ENCODE peak calls at places on chromosomes 4 and X, in nine cellular contexts. One of them, this sample, is unnamed.
A peak's percentile ranks its signal among the peaks of the same experiment; 100 is the strongest.

GRCh38 chr4:108628411-108628810 is 8.0 kb downstream of the RPL34 start:
- DNase-seq in GM13977: no peak
- DNase-seq in NCI-H1930: no peak
- DNase-seq in SK-N-DZ: no peak
- DNase-seq in NCI-H2081: no peak
- DNase-seq in Caki2: no peak
- DNase-seq in PC-3: no peak
- DNase-seq in NCI-H460: no peak
- DNase-seq in left colon: no peak
- DNase-seq in this sample: no peak

GRCh38 chr4:62706423-62706822 is 1506.3 kb downstream of the ADGRL3 start:
- DNase-seq in GM13977: no peak
- DNase-seq in NCI-H1930: no peak
- DNase-seq in SK-N-DZ: no peak
- DNase-seq in NCI-H2081: no peak
- DNase-seq in Caki2: no peak
- DNase-seq in PC-3: peak; percentile 8
- DNase-seq in NCI-H460: no peak
- DNase-seq in left colon: no peak
- DNase-seq in this sample: no peak

GRCh38 chrX:87664381-87664780 is 146.8 kb downstream of the KLHL4 start:
- DNase-seq in GM13977: peak; percentile 7
- DNase-seq in NCI-H1930: no peak
- DNase-seq in SK-N-DZ: peak; percentile 1
- DNase-seq in NCI-H2081: peak; percentile 28
- DNase-seq in Caki2: peak; percentile 8
- DNase-seq in PC-3: peak; percentile 57
- DNase-seq in NCI-H460: peak; percentile 36
- DNase-seq in left colon: no peak
- DNase-seq in this sample: no peak

GRCh38 chr4:15065516-15065915 is 63.2 kb downstream of the CPEB2 start:
- DNase-seq in GM13977: no peak
- DNase-seq in NCI-H1930: no peak
- DNase-seq in SK-N-DZ: no peak
- DNase-seq in NCI-H2081: no peak
- DNase-seq in Caki2: no peak
- DNase-seq in PC-3: no peak
- DNase-seq in NCI-H460: no peak
- DNase-seq in left colon: no peak
- DNase-seq in this sample: no peak

GRCh38 chrX:138026211-138026610 is 460.3 kb downstream of the ZIC3 start:
- DNase-seq in GM13977: peak; percentile 28
- DNase-seq in NCI-H1930: no peak
- DNase-seq in SK-N-DZ: peak; percentile 16
- DNase-seq in NCI-H2081: peak; percentile 7
- DNase-seq in Caki2: peak; percentile 0
- DNase-seq in PC-3: peak; percentile 41
- DNase-seq in NCI-H460: no peak
- DNase-seq in left colon: no peak
- DNase-seq in this sample: peak; percentile 0

GRCh38 chrX:105190252-105190853 is 30.1 kb downstream of the TEX13A start:
- DNase-seq in GM13977: peak; percentile 23
- DNase-seq in NCI-H1930: no peak
- DNase-seq in SK-N-DZ: peak; percentile 8
- DNase-seq in NCI-H2081: peak; percentile 31
- DNase-seq in Caki2: peak; percentile 24
- DNase-seq in PC-3: peak; percentile 74
- DNase-seq in NCI-H460: peak; percentile 5
- DNase-seq in left colon: peak; percentile 14
- DNase-seq in this sample: peak; percentile 17

GRCh38 chrX:118420462-118420861 is 74.6 kb downstream of the WDR44 start:
- DNase-seq in GM13977: no peak
- DNase-seq in NCI-H1930: no peak
- DNase-seq in SK-N-DZ: no peak
- DNase-seq in NCI-H2081: no peak
- DNase-seq in Caki2: no peak
- DNase-seq in PC-3: no peak
- DNase-seq in NCI-H460: no peak
- DNase-seq in left colon: no peak
- DNase-seq in this sample: peak; percentile 23

GRCh38 chr4:54268151-54268550 is 39.1 kb downstream of the PDGFRA start:
- DNase-seq in GM13977: no peak
- DNase-seq in NCI-H1930: no peak
- DNase-seq in SK-N-DZ: no peak
- DNase-seq in NCI-H2081: no peak
- DNase-seq in Caki2: no peak
- DNase-seq in PC-3: no peak
- DNase-seq in NCI-H460: no peak
- DNase-seq in left colon: no peak
- DNase-seq in this sample: no peak

GRCh38 chr4:2408401-2408958 is 10.0 kb downstream of the ZFYVE28 start:
- DNase-seq in GM13977: no peak
- DNase-seq in NCI-H1930: no peak
- DNase-seq in SK-N-DZ: no peak
- DNase-seq in NCI-H2081: no peak
- DNase-seq in Caki2: peak; percentile 18
- DNase-seq in PC-3: peak; percentile 8
- DNase-seq in NCI-H460: no peak
- DNase-seq in left colon: peak; percentile 65
- DNase-seq in this sample: peak; percentile 37

GRCh38 chr4:60962286-60962685 is 237.8 kb upstream of the ADGRL3 start:
- DNase-seq in GM13977: no peak
- DNase-seq in NCI-H1930: no peak
- DNase-seq in SK-N-DZ: no peak
- DNase-seq in NCI-H2081: no peak
- DNase-seq in Caki2: no peak
- DNase-seq in PC-3: peak; percentile 26
- DNase-seq in NCI-H460: no peak
- DNase-seq in left colon: no peak
- DNase-seq in this sample: no peak

GRCh38 chrX:10173331-10173900 is 16.6 kb downstream of the CLCN4 start:
- DNase-seq in GM13977: no peak
- DNase-seq in NCI-H1930: no peak
- DNase-seq in SK-N-DZ: peak; percentile 26
- DNase-seq in NCI-H2081: no peak
- DNase-seq in Caki2: no peak
- DNase-seq in PC-3: no peak
- DNase-seq in NCI-H460: no peak
- DNase-seq in left colon: no peak
- DNase-seq in this sample: no peak

GRCh38 chr4:81030617-81031388 is at the start of gene BMP3:
- DNase-seq in GM13977: no peak
- DNase-seq in NCI-H1930: peak; percentile 13
- DNase-seq in SK-N-DZ: no peak
- DNase-seq in NCI-H2081: peak; percentile 42
- DNase-seq in Caki2: peak; percentile 32
- DNase-seq in PC-3: peak; percentile 54
- DNase-seq in NCI-H460: no peak
- DNase-seq in left colon: peak; percentile 71
- DNase-seq in this sample: peak; percentile 13

GRCh38 chr4:12965334-12965733 is 518.8 kb downstream of the RAB28 start:
- DNase-seq in GM13977: no peak
- DNase-seq in NCI-H1930: no peak
- DNase-seq in SK-N-DZ: no peak
- DNase-seq in NCI-H2081: no peak
- DNase-seq in Caki2: no peak
- DNase-seq in PC-3: no peak
- DNase-seq in NCI-H460: no peak
- DNase-seq in left colon: no peak
- DNase-seq in this sample: no peak

GRCh38 chr4:182738283-182739047 is 178.7 kb downstream of the DCTD start:
- DNase-seq in GM13977: no peak
- DNase-seq in NCI-H1930: no peak
- DNase-seq in SK-N-DZ: no peak
- DNase-seq in NCI-H2081: no peak
- DNase-seq in Caki2: no peak
- DNase-seq in PC-3: peak; percentile 9
- DNase-seq in NCI-H460: no peak
- DNase-seq in left colon: no peak
- DNase-seq in this sample: no peak

GRCh38 chrX:108415146-108415545 is 23.1 kb downstream of the COL4A6 start:
- DNase-seq in GM13977: no peak
- DNase-seq in NCI-H1930: no peak
- DNase-seq in SK-N-DZ: no peak
- DNase-seq in NCI-H2081: no peak
- DNase-seq in Caki2: no peak
- DNase-seq in PC-3: peak; percentile 59
- DNase-seq in NCI-H460: no peak
- DNase-seq in left colon: no peak
- DNase-seq in this sample: no peak

GRCh38 chrX:129637217-129638109 is 17.3 kb downstream of the APLN start:
- DNase-seq in GM13977: peak; percentile 79
- DNase-seq in NCI-H1930: peak; percentile 20
- DNase-seq in SK-N-DZ: peak; percentile 54
- DNase-seq in NCI-H2081: peak; percentile 35
- DNase-seq in Caki2: peak; percentile 32
- DNase-seq in PC-3: peak; percentile 75
- DNase-seq in NCI-H460: peak; percentile 65
- DNase-seq in left colon: peak; percentile 68
- DNase-seq in this sample: peak; percentile 74

GRCh38 chr4:171813195-171813955 is at the start of gene GALNTL6:
- DNase-seq in GM13977: no peak
- DNase-seq in NCI-H1930: peak; percentile 36
- DNase-seq in SK-N-DZ: peak; percentile 16
- DNase-seq in NCI-H2081: peak; percentile 65
- DNase-seq in Caki2: no peak
- DNase-seq in PC-3: no peak
- DNase-seq in NCI-H460: no peak
- DNase-seq in left colon: no peak
- DNase-seq in this sample: peak; percentile 39